ENCODE peak calls at places on chromosome 10, in six cellular contexts. One of them, this sample, is unnamed. For H3K9me3, the result is how much of the 10 kb centered on the place peaks cover.

GRCh38 chr10:123147635-123148413 is at the start of gene HMX2:
- DNase-seq in heart left ventricle: no peak
- DNase-seq in neural progenitor cell: peak
- DNase-seq in HepG2: peak
- DNase-seq in Peyer's patch: no peak
- DNase-seq in SK-N-SH: peak
- DNase-seq in this sample: peak

GRCh38 chr10:124338276-124338915 is 80.3 kb downstream of the OAT start:
- DNase-seq in heart left ventricle: no peak
- DNase-seq in neural progenitor cell: no peak
- DNase-seq in HepG2: no peak
- DNase-seq in Peyer's patch: no peak
- DNase-seq in SK-N-SH: no peak
- DNase-seq in this sample: no peak

GRCh38 chr10:30002438-30003266 is 56.7 kb downstream of the JCAD start:
- DNase-seq in heart left ventricle: peak
- DNase-seq in neural progenitor cell: peak
- DNase-seq in HepG2: peak
- DNase-seq in Peyer's patch: peak
- DNase-seq in SK-N-SH: peak
- DNase-seq in this sample: peak

GRCh38 chr10:102752266-102752930 is 8.7 kb downstream of the WBP1L start:
- DNase-seq in heart left ventricle: no peak
- DNase-seq in neural progenitor cell: no peak
- DNase-seq in HepG2: peak
- DNase-seq in Peyer's patch: no peak
- DNase-seq in SK-N-SH: no peak
- DNase-seq in this sample: no peak

GRCh38 chr10:56327117-56327516 is 33.9 kb downstream of the ZWINT start:
- DNase-seq in heart left ventricle: no peak
- DNase-seq in neural progenitor cell: no peak
- DNase-seq in HepG2: no peak
- DNase-seq in Peyer's patch: no peak
- DNase-seq in SK-N-SH: no peak
- DNase-seq in this sample: no peak

GRCh38 chr10:110751845-110752244 is 107.7 kb downstream of the RBM20 start:
- DNase-seq in heart left ventricle: no peak
- DNase-seq in neural progenitor cell: no peak
- DNase-seq in HepG2: no peak
- DNase-seq in Peyer's patch: no peak
- DNase-seq in SK-N-SH: no peak
- DNase-seq in this sample: no peak

GRCh38 chr10:69861251-69862240 is 59.8 kb downstream of the COL13A1 start:
- DNase-seq in heart left ventricle: no peak
- DNase-seq in neural progenitor cell: no peak
- DNase-seq in HepG2: peak
- DNase-seq in Peyer's patch: no peak
- DNase-seq in SK-N-SH: no peak
- DNase-seq in this sample: no peak

GRCh38 chr10:126953886-126954285 is 48.7 kb downstream of the DOCK1 start:
- DNase-seq in heart left ventricle: no peak
- DNase-seq in neural progenitor cell: no peak
- DNase-seq in HepG2: no peak
- DNase-seq in Peyer's patch: no peak
- DNase-seq in SK-N-SH: no peak
- DNase-seq in this sample: no peak

GRCh38 chr10:119634219-119634544 is 17.0 kb upstream of the BAG3 start:
- DNase-seq in heart left ventricle: no peak
- DNase-seq in neural progenitor cell: no peak
- DNase-seq in HepG2: no peak
- DNase-seq in Peyer's patch: no peak
- DNase-seq in SK-N-SH: no peak
- DNase-seq in this sample: no peak

GRCh38 chr10:77432398-77432797 is 205.2 kb downstream of the KCNMA1 start:
- DNase-seq in heart left ventricle: no peak
- DNase-seq in neural progenitor cell: no peak
- DNase-seq in HepG2: no peak
- DNase-seq in Peyer's patch: no peak
- DNase-seq in SK-N-SH: no peak
- DNase-seq in this sample: no peak

GRCh38 chr10:70585555-70586243 is 16.8 kb downstream of the PRF1 start:
- DNase-seq in heart left ventricle: no peak
- DNase-seq in neural progenitor cell: no peak
- DNase-seq in HepG2: no peak
- DNase-seq in Peyer's patch: no peak
- DNase-seq in SK-N-SH: no peak
- DNase-seq in this sample: no peak

GRCh38 chr10:46992794-46993552 is 81.7 kb downstream of the PTPN20 start:
- DNase-seq in heart left ventricle: peak
- DNase-seq in neural progenitor cell: peak
- DNase-seq in HepG2: peak
- DNase-seq in Peyer's patch: no peak
- DNase-seq in SK-N-SH: peak
- DNase-seq in this sample: peak

GRCh38 chr10:122703483-122704448 is 4.1 kb upstream of the C10orf120 start:
- DNase-seq in heart left ventricle: peak
- DNase-seq in neural progenitor cell: peak
- DNase-seq in HepG2: peak
- DNase-seq in Peyer's patch: peak
- DNase-seq in SK-N-SH: peak
- DNase-seq in this sample: peak

GRCh38 chr10:76763360-76763759 is 874.2 kb downstream of the KCNMA1 start:
- DNase-seq in heart left ventricle: no peak
- DNase-seq in neural progenitor cell: no peak
- DNase-seq in HepG2: no peak
- DNase-seq in Peyer's patch: no peak
- DNase-seq in SK-N-SH: no peak
- DNase-seq in this sample: no peak

GRCh38 chr10:132542819-132543218 is 5.2 kb downstream of the INPP5A start:
- DNase-seq in heart left ventricle: no peak
- DNase-seq in neural progenitor cell: no peak
- DNase-seq in HepG2: no peak
- DNase-seq in Peyer's patch: no peak
- DNase-seq in SK-N-SH: no peak
- DNase-seq in this sample: no peak

GRCh38 chr10:126171555-126171954 is 216.7 kb downstream of the ADAM12 start:
- DNase-seq in heart left ventricle: no peak
- DNase-seq in neural progenitor cell: no peak
- DNase-seq in HepG2: no peak
- DNase-seq in Peyer's patch: no peak
- DNase-seq in SK-N-SH: no peak
- DNase-seq in this sample: no peak

GRCh38 chr10:34650156-34650555 is 164.9 kb downstream of the PARD3 start:
- DNase-seq in heart left ventricle: no peak
- DNase-seq in neural progenitor cell: no peak
- DNase-seq in HepG2: no peak
- DNase-seq in Peyer's patch: no peak
- DNase-seq in SK-N-SH: no peak
- DNase-seq in this sample: no peak

GRCh38 chr10:75395955-75396860 is 5.4 kb downstream of the ZNF503 start:
- DNase-seq in heart left ventricle: peak
- DNase-seq in neural progenitor cell: peak
- DNase-seq in HepG2: no peak
- DNase-seq in Peyer's patch: no peak
- DNase-seq in SK-N-SH: no peak
- DNase-seq in this sample: peak

GRCh38 chr10:25113231-25114035 is 61.4 kb upstream of the GPR158 start:
- DNase-seq in heart left ventricle: peak
- DNase-seq in neural progenitor cell: peak
- DNase-seq in HepG2: peak
- DNase-seq in Peyer's patch: peak
- DNase-seq in SK-N-SH: peak
- DNase-seq in this sample: peak

GRCh38 chr10:130471486-130471885 is 335.3 kb downstream of the GLRX3 start:
- DNase-seq in heart left ventricle: no peak
- DNase-seq in neural progenitor cell: no peak
- DNase-seq in HepG2: no peak
- DNase-seq in Peyer's patch: no peak
- DNase-seq in SK-N-SH: no peak
- DNase-seq in this sample: no peak
- H3K9me3 ChIP-seq in heart left ventricle: under half
- H3K9me3 ChIP-seq in neural progenitor cell: under half
- H3K9me3 ChIP-seq in HepG2: under half
- H3K9me3 ChIP-seq in Peyer's patch: under half
- H3K9me3 ChIP-seq in SK-N-SH: under half
- H3K9me3 ChIP-seq in this sample: under half

GRCh38 chr10:79137826-79138225 is 69.1 kb downstream of the ZMIZ1 start:
- DNase-seq in heart left ventricle: no peak
- DNase-seq in neural progenitor cell: no peak
- DNase-seq in HepG2: no peak
- DNase-seq in Peyer's patch: peak
- DNase-seq in SK-N-SH: no peak
- DNase-seq in this sample: peak
- TF ChIP-seq CTCF in heart left ventricle: no peak
- TF ChIP-seq CTCF in neural progenitor cell: no peak
- TF ChIP-seq CTCF in HepG2: no peak
- TF ChIP-seq CTCF in Peyer's patch: no peak
- TF ChIP-seq CTCF in SK-N-SH: no peak
- TF ChIP-seq CTCF in this sample: no peak

DNA sequence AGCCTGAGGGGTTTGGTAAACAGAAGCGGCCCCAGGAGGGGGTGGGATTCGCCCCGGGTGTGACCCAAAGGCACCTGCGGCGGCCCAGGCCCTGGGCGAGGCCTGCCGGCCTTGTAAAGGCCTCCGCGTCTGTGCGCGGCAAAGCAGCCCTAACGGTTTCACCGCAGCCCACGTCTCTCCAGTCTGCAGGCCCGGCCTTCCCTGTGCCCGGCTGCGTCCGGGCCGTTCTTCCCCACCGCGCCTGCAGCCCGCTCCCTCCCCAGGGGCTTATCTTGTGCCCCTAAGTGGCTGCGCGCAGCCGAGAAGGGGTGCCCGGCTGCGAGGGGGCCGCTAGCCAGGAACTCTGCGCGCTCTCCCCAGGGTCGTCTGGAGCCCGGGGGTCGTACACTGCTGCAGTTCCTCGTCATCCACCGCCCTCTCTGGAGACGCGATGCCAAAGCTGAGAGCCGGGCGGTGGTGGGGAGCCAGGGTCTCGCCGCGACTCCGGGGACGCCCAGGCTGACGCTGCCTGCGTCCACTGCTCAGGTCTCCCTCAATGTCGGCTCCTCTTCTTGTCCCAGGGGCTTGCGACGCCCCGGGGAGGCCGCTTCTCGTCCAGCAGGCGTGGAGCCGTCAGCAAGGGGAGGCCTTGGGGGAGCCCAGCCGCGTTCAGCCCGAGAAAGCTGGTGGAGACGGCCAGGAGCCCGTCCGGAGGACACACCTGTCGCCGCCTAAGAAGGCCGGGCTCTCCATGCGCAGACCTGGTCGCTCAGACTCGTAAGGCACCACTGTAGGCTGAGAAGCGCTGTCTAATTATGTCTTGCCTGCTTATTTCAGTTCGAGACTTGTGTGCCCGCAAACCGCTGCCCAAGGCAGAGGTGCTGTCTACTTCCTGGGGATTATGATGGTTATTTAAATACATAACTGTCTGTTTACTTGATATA is 132.3 kb downstream of the SPAG6 start:
- DNase-seq in heart left ventricle: no peak
- DNase-seq in neural progenitor cell: peak
- DNase-seq in HepG2: no peak
- DNase-seq in Peyer's patch: no peak
- DNase-seq in SK-N-SH: peak
- DNase-seq in this sample: no peak
- H3K4me3 ChIP-seq in heart left ventricle: no peak
- H3K4me3 ChIP-seq in neural progenitor cell: peak
- H3K4me3 ChIP-seq in HepG2: no peak
- H3K4me3 ChIP-seq in Peyer's patch: no peak
- H3K4me3 ChIP-seq in SK-N-SH: no peak
- H3K4me3 ChIP-seq in this sample: no peak

GRCh38 chr10:37390901-37391300 is 265.5 kb downstream of the ANKRD30A start:
- DNase-seq in heart left ventricle: no peak
- DNase-seq in neural progenitor cell: no peak
- DNase-seq in HepG2: no peak
- DNase-seq in Peyer's patch: no peak
- DNase-seq in SK-N-SH: no peak
- DNase-seq in this sample: no peak
- H3K9me3 ChIP-seq in heart left ventricle: under half
- H3K9me3 ChIP-seq in neural progenitor cell: under half
- H3K9me3 ChIP-seq in HepG2: under half
- H3K9me3 ChIP-seq in Peyer's patch: under half
- H3K9me3 ChIP-seq in SK-N-SH: under half
- H3K9me3 ChIP-seq in this sample: under half

This sample was measured in mucosa of descending colon.